ENCODE peak calls at places on chromosomes 2 and 18, in six cellular contexts. Y is MM.1S, L is tibial artery, M is psoas muscle, N is hepatocyte, W is right cardiac atrium. X is an unnamed sample. For H3K9me3 and H3K27me3, the result is how much of the 10 kb centered on the place peaks cover.

GRCh38 chr18:5268874-5269273 is 26.7 kb downstream of the ZBTB14 start:
- DNase-seq in Y (no peak), L (no peak), M (no peak), N (no peak), W (no peak), X (no peak)

GRCh38 chr18:74082476-74083070 is 65.1 kb downstream of the FBXO15 start:
- DNase-seq in Y (peak), L (no peak), M (no peak), N (peak), W (peak), X (peak)

GRCh38 chr2:136436921-136437320 is 319.0 kb upstream of the CXCR4 start:
- DNase-seq in Y (no peak), L (no peak), M (no peak), N (no peak), W (no peak), X (no peak)

GRCh38 chr2:11572996-11573395 is 39.2 kb downstream of the GREB1 start:
- DNase-seq in Y (no peak), L (no peak), M (peak), N (no peak), W (no peak), X (no peak)

GRCh38 chr2:150860301-150860700 is 372.8 kb upstream of the RND3 start:
- DNase-seq in Y (no peak), L (no peak), M (no peak), N (no peak), W (no peak), X (no peak)

GRCh38 chr2:73896362-73897239 is 3.8 kb downstream of the ACTG2 start:
- DNase-seq in Y (no peak), L (no peak), M (no peak), N (no peak), W (no peak), X (no peak)

GRCh38 chr2:124988794-124989193 is 963.7 kb downstream of the CNTNAP5 start:
- DNase-seq in Y (no peak), L (no peak), M (no peak), N (no peak), W (no peak), X (no peak)

GRCh38 chr2:24958411-24958935 is 13.3 kb downstream of the DNAJC27 start:
- DNase-seq in Y (no peak), L (no peak), M (no peak), N (no peak), W (no peak), X (no peak)

GRCh38 chr18:1232867-1233266 is 328.2 kb downstream of the ADCYAP1 start:
- DNase-seq in Y (no peak), L (no peak), M (no peak), N (no peak), W (no peak), X (no peak)

GRCh38 chr18:1227025-1227424 is 322.4 kb downstream of the ADCYAP1 start:
- DNase-seq in Y (no peak), L (no peak), M (no peak), N (no peak), W (no peak), X (no peak)

DNA sequence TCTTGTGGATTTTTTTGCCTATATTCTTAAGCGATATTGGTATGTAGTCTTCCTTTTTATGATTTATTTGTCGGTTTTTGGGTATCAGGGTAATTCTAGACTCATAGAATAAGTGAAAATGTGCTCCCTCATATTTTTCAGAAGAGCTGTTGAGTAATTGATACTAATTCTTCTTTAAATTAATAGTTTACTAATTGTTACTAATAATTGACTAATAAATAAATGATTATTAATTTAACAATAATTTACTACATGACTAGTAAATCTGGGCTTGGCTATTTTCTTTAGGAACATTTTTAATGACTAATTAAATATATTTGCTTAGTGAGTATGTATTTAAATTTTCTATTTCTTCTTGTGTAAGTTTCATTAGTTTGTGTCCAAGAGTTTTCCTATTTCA is 325.0 kb downstream of the ADCYAP1 start:
- DNase-seq in Y (no peak), L (no peak), M (no peak), N (no peak), W (no peak), X (no peak)
- H3K9me3 ChIP-seq in Y (under half), L (under half), M (under half), N (under half), W (under half), X (half or more)

DNA sequence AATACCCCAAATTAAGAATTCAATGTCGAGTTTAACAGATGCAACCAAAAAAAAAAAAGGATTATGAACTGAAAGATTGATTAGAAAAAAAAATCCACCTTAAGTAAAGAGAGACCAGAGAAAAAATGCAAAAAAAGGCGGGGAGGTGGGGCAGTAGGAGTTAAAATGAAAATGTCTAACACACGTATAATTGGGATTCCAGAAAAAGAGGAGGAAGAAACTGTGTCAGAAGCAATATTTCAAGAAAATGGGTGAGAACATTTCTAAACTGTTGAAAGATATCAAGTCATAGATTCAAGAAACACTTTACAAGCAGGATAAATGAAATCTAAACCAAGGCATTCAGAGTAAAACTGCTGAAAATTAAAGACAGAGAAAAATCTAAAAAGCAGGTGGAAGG is 226.9 kb downstream of the KLHL29 start:
- DNase-seq in Y (no peak), L (no peak), M (no peak), N (no peak), W (no peak), X (no peak)
- H3K27me3 ChIP-seq in Y (under half), L (under half), M (under half), N (under half), W (under half), X (under half)

GRCh38 chr2:68387408-68388350 is 22.6 kb downstream of the PLEK start:
- DNase-seq in Y (peak), L (no peak), M (no peak), N (no peak), W (no peak), X (no peak)

GRCh38 chr2:68384485-68385107 is 19.5 kb downstream of the PLEK start:
- DNase-seq in Y (no peak), L (no peak), M (no peak), N (no peak), W (no peak), X (no peak)

GRCh38 chr2:68386362-68386761 is 21.3 kb downstream of the PLEK start:
- DNase-seq in Y (no peak), L (no peak), M (no peak), N (no peak), W (no peak), X (no peak)

GRCh38 chr2:68385232-68385906 is 20.3 kb downstream of the PLEK start:
- DNase-seq in Y (no peak), L (no peak), M (no peak), N (no peak), W (no peak), X (no peak)

DNA sequence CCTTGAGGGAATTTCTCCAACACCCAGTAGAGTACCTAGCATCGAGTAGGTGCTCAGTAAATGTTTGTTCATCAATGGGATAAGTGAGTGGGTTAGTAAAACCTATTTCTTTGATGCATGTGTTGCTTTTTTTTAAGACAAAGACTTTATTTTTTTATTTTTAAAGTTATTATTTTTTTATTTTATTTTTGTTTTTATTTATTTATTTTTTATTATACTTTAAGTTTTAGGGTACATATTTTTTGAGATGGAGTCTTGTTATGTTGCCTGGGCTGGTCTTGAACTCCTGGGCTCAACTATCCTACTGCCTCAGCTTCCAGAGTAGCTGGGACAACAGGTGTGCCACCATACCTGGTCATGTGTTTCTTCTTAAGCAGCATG is 20.8 kb downstream of the PLEK start:
- DNase-seq in Y (no peak), L (no peak), M (no peak), N (no peak), W (no peak), X (no peak)
- H3K4me3 ChIP-seq in Y (no peak), L (no peak), M (no peak), N (no peak), W (no peak), X (no peak)

DNA sequence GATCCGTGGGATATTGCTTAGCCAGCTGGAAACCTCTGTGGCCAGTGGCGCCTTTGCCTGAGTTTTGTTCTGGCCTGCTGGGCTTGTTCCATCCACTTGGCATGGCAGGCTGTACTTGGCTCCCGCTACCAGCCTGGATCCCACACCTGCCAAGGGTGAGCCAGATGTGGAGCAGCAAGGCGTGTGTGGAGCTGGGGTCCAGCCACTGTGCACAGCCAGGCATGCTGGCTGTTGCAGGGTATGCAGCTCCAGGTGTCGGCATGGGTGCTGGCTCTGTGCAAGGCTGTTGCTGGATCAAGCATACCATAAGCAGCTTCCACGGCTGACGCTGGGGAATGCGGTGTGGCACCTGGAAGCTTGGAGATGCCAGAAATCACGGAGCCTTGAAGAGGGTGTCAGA is 34.5 kb downstream of the PTPN4 start:
- DNase-seq in Y (no peak), L (no peak), M (no peak), N (no peak), W (peak), X (no peak)
- H3K9me3 ChIP-seq in Y (under half), L (under half), M (under half), N (under half), W (under half), X (under half)

GRCh38 chr2:218896501-218897393 is 16.1 kb downstream of the WNT10A start:
- DNase-seq in Y (peak), L (no peak), M (no peak), N (peak), W (no peak), X (no peak)
- H3K27me3 ChIP-seq in Y (under half), L (under half), M (half or more), N (half or more), W (under half), X (half or more)

GRCh38 chr2:200525551-200525881 is 491 bp upstream of the SGO2 start:
- DNase-seq in Y (no peak), L (no peak), M (no peak), N (no peak), W (no peak), X (no peak)

GRCh38 chr2:200525882-200526651 is at the start of gene SGO2:
- DNase-seq in Y (peak), L (peak), M (peak), N (peak), W (peak), X (peak)

GRCh38 chr2:200523604-200524003 is 2.4 kb upstream of the SGO2 start:
- DNase-seq in Y (no peak), L (no peak), M (no peak), N (no peak), W (no peak), X (no peak)

GRCh38 chr2:200523158-200523557 is 2.8 kb upstream of the SGO2 start:
- DNase-seq in Y (no peak), L (no peak), M (no peak), N (no peak), W (no peak), X (no peak)

DNA sequence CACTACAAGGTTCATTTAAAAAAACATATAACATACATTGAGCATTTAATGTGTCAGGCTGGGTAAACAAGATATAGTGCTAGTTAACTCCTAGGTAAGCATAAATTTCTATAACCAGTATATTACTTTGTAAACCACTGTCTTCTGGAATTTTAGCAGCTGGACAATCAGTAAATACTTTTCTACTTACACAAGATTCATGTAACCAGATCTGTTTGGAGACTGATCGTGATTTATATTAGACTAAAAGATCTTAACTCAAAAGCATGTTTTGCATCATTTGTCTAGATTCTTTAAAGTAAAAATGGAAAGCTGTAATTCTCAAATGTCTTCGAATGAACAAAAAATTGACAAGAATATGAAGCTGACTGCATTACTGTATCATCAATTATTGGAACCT is 941 bp upstream of the SGO2 start:
- DNase-seq in Y (no peak), L (no peak), M (no peak), N (no peak), W (no peak), X (no peak)
- H3K4me3 ChIP-seq in Y (peak), L (peak), M (peak), N (peak), W (peak), X (peak)

DNA sequence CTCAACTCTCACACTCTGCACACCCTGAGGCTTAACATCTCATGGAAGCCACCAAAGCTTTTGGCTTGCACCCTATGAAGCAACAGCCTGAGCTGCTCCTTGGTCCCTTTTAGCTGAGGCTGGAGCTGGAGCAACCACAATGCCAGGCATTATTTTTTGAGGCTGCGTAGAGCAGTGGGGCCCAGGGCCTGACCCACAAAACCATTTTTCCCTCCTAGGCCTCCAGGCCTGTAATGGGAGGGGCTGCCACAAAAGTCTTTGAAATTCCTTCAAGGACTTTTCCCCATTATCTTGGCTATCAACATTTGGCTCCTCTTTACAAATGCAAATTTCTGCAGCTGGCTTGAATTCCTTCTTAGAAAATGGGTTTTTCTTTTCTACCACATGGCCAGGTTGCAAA is 39.8 kb downstream of the CTNNA2 start:
- DNase-seq in Y (no peak), L (no peak), M (no peak), N (no peak), W (no peak), X (no peak)
- H3K9me3 ChIP-seq in Y (under half), L (under half), M (under half), N (under half), W (under half), X (under half)

GRCh38 chr2:36549063-36549662 is 48.8 kb downstream of the FEZ2 start:
- DNase-seq in Y (no peak), L (no peak), M (no peak), N (no peak), W (no peak), X (no peak)
- H3K27me3 ChIP-seq in Y (under half), L (under half), M (under half), N (under half), W (under half), X (under half)

GRCh38 chr2:191151315-191151698 is 513 bp upstream of the STAT4 start:
- DNase-seq in Y (no peak), L (no peak), M (no peak), N (no peak), W (no peak), X (no peak)
- H3K4me3 ChIP-seq in Y (peak), L (peak), M (peak), N (no peak), W (peak), X (peak)

GRCh38 chr2:7904319-7904718 is 777.5 kb upstream of the ID2 start:
- DNase-seq in Y (no peak), L (no peak), M (no peak), N (peak), W (no peak), X (no peak)
- H3K9me3 ChIP-seq in Y (under half), L (under half), M (under half), N (under half), W (under half), X (under half)